ENCODE peak calls at places on chromosomes 3 and 15, in ten cellular contexts. D, A, I, C, S, E, Y, Q, P and T are unnamed samples.
A peak's percentile ranks its signal among the peaks of the same experiment; 100 is the strongest.

GRCh38 chr15:74443100-74443909 is 9.5 kb upstream of the SEMA7A start:
- DNase-seq in D (no peak), A (peak; percentile 58), I (peak; percentile 38), C (peak; percentile 66), S (no peak), E (peak; percentile 59), Y (no peak), Q (peak; percentile 41), P (no peak), T (no peak)

GRCh38 chr3:177647876-177648275 is 450.6 kb upstream of the TBL1XR1 start:
- DNase-seq in D (no peak), A (no peak), I (no peak), C (no peak), S (no peak), E (no peak), Y (no peak), Q (no peak), P (no peak), T (no peak)

GRCh38 chr3:184749168-184749744 is 37.4 kb upstream of the MAGEF1 start:
- DNase-seq in D (no peak), A (no peak), I (no peak), C (no peak), S (no peak), E (no peak), Y (no peak), Q (no peak), P (no peak), T (no peak)

GRCh38 chr3:22284559-22284958 is 533.5 kb upstream of the ZNF385D start:
- DNase-seq in D (no peak), A (peak; percentile 5), I (peak; percentile 85), C (peak; percentile 67), S (no peak), E (peak; percentile 2), Y (no peak), Q (no peak), P (no peak), T (no peak)

GRCh38 chr15:69893863-69894262 is 203.9 kb downstream of the TLE3 start:
- DNase-seq in D (no peak), A (peak; percentile 79), I (peak; percentile 78), C (peak; percentile 80), S (no peak), E (peak; percentile 60), Y (peak; percentile 80), Q (peak; percentile 25), P (no peak), T (peak; percentile 77)

GRCh38 chr3:21390856-21391255 is 360.2 kb downstream of the ZNF385D start:
- DNase-seq in D (no peak), A (peak; percentile 83), I (peak; percentile 3), C (peak; percentile 35), S (no peak), E (no peak), Y (no peak), Q (no peak), P (no peak), T (no peak)

GRCh38 chr3:29581311-29581710 is 300.4 kb downstream of the RBMS3 start:
- DNase-seq in D (no peak), A (peak; percentile 44), I (no peak), C (no peak), S (no peak), E (peak; percentile 72), Y (no peak), Q (no peak), P (no peak), T (no peak)

GRCh38 chr3:172307143-172307560 is 141.1 kb downstream of the GHSR start:
- DNase-seq in D (no peak), A (no peak), I (peak; percentile 72), C (peak; percentile 54), S (no peak), E (peak; percentile 70), Y (no peak), Q (no peak), P (no peak), T (no peak)

GRCh38 chr3:131018970-131019369 is 7.7 kb downstream of the ASTE1 start:
- DNase-seq in D (no peak), A (no peak), I (no peak), C (no peak), S (no peak), E (no peak), Y (no peak), Q (peak; percentile 15), P (no peak), T (no peak)

GRCh38 chr15:42577514-42578031 is 2.2 kb downstream of the STARD9 start:
- DNase-seq in D (no peak), A (peak; percentile 82), I (peak; percentile 76), C (peak; percentile 60), S (no peak), E (peak; percentile 79), Y (no peak), Q (no peak), P (no peak), T (peak; percentile 60)

GRCh38 chr3:51794202-51794601 is 15.2 kb upstream of the IQCF6 start:
- DNase-seq in D (no peak), A (no peak), I (no peak), C (no peak), S (no peak), E (no peak), Y (no peak), Q (peak; percentile 54), P (no peak), T (peak; percentile 75)

GRCh38 chr3:195556390-195556789 is 13.3 kb upstream of the PPP1R2 start:
- DNase-seq in D (no peak), A (no peak), I (peak; percentile 54), C (peak; percentile 33), S (no peak), E (no peak), Y (peak; percentile 65), Q (peak; percentile 44), P (no peak), T (peak; percentile 79)

DNA sequence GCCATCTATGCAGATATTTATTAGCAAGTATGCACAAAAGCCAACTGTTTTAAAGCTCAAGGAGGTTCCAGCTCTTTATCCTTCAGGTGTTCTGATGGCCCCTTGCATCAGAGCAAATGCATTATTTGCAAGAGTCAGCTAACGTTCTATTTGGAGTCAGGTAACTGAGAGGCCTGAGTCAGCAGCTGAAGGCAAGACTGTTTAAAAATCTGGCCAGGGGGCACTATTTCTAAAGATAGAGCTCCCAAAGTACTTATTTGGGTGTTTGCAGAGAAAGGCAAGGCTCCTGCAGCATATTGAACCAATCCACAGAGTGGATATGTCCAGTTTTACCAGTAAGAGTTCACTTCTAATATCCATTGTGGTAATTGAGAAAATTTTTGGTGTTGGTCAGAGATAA is 146.1 kb downstream of the LRTM1 start:
- DNase-seq in D (no peak), A (no peak), I (no peak), C (no peak), S (no peak), E (no peak), Y (no peak), Q (peak; percentile 21), P (no peak), T (peak; percentile 58)
- TF ChIP-seq CTCF in D (no peak), A (no peak), I (no peak), C (no peak), S (no peak), E (no peak), Y (no peak), Q (peak; percentile 30), P (no peak), T (peak; percentile 59)

GRCh38 chr3:128078875-128079274 is 26.6 kb downstream of the SEC61A1 start:
- DNase-seq in D (no peak), A (no peak), I (no peak), C (no peak), S (no peak), E (no peak), Y (no peak), Q (no peak), P (no peak), T (peak; percentile 35)

GRCh38 chr3:128075516-128076464 is 23.6 kb downstream of the SEC61A1 start:
- DNase-seq in D (no peak), A (peak; percentile 81), I (peak; percentile 90), C (peak; percentile 88), S (no peak), E (peak; percentile 79), Y (peak; percentile 94), Q (peak; percentile 95), P (peak; percentile 93), T (peak; percentile 98)

GRCh38 chr3:128074851-128075515 is 22.7 kb downstream of the SEC61A1 start:
- DNase-seq in D (no peak), A (no peak), I (peak; percentile 38), C (no peak), S (no peak), E (no peak), Y (no peak), Q (no peak), P (no peak), T (no peak)

GRCh38 chr3:128076465-128076782 is 24.2 kb downstream of the SEC61A1 start:
- DNase-seq in D (no peak), A (no peak), I (no peak), C (no peak), S (no peak), E (no peak), Y (no peak), Q (no peak), P (peak; percentile 61), T (no peak)

GRCh38 chr3:128076783-128077624 is 24.8 kb downstream of the SEC61A1 start:
- DNase-seq in D (no peak), A (no peak), I (peak; percentile 28), C (no peak), S (no peak), E (no peak), Y (peak; percentile 76), Q (peak; percentile 50), P (peak; percentile 71), T (no peak)
- H3K4me3 ChIP-seq in D (peak overlapping the region; percentile 69), A (peak overlapping the region; percentile 49), I (peak overlapping the region; percentile 58), C (peak overlapping the region; percentile 12), S (no peak overlapping the region), E (no peak overlapping the region), Y (peak overlapping the region; percentile 70), Q (peak overlapping the region; percentile 36), P (peak overlapping the region; percentile 58), T (no peak overlapping the region)

GRCh38 chr3:113555138-113555537 is 22.8 kb downstream of the SIDT1 start:
- DNase-seq in D (no peak), A (no peak), I (no peak), C (no peak), S (no peak), E (no peak), Y (no peak), Q (no peak), P (no peak), T (no peak)
- TF ChIP-seq CTCF in D (no peak), A (no peak), I (no peak), C (no peak), S (no peak), E (no peak), Y (no peak), Q (no peak), P (no peak), T (no peak)

GRCh38 chr15:59251001-59251845 is 44.6 kb downstream of the LDHAL6B start:
- DNase-seq in D (no peak), A (no peak), I (no peak), C (no peak), S (no peak), E (no peak), Y (no peak), Q (no peak), P (no peak), T (no peak)
- H3K4me3 ChIP-seq in D (no peak overlapping the region), A (no peak overlapping the region), I (no peak overlapping the region), C (no peak overlapping the region), S (no peak overlapping the region), E (no peak overlapping the region), Y (no peak overlapping the region), Q (no peak overlapping the region), P (no peak overlapping the region), T (no peak overlapping the region)